ENCODE peak calls at places on chromosomes 1 and 21, in six cellular contexts. Z is IMR-90, I is cardiac fibroblast, X is Caco-2, J is OCI-LY7, P is heart left ventricle. L is an unnamed sample.

GRCh38 chr1:211942583-211942982 is 92.8 kb downstream of the INTS7 start:
- DNase-seq in Z (no peak), I (no peak), X (no peak), P (no peak), J (no peak), L (no peak)

GRCh38 chr1:209768354-209768774 is 12.5 kb downstream of the TRAF3IP3 start:
- DNase-seq in I (no peak), Z (no peak), P (no peak), J (peak), X (no peak), L (no peak)

GRCh38 chr1:29835486-29836273 is 599.4 kb downstream of the PTPRU start:
- DNase-seq in J (no peak), X (no peak), Z (no peak), I (no peak), P (no peak), L (no peak)

GRCh38 chr21:33013618-33014017 is 12.1 kb upstream of the OLIG2 start:
- DNase-seq in P (no peak), I (no peak), Z (no peak), J (no peak), X (no peak), L (no peak)

GRCh38 chr1:247360991-247361721 is 29.5 kb upstream of the ZNF496 start:
- DNase-seq in P (no peak), I (peak), Z (peak), J (no peak), X (no peak), L (no peak)

GRCh38 chr1:165753934-165754333 is 14.7 kb downstream of the TMCO1 start:
- DNase-seq in Z (no peak), I (no peak), X (no peak), P (no peak), J (peak), L (no peak)

GRCh38 chr1:42923367-42924248 is 35.1 kb downstream of the SLC2A1 start:
- DNase-seq in J (no peak), Z (no peak), X (no peak), P (no peak), I (no peak), L (no peak)

GRCh38 chr1:190595438-190595837 is 117.8 kb upstream of the BRINP3 start:
- DNase-seq in I (no peak), P (no peak), J (no peak), X (no peak), Z (no peak), L (no peak)

GRCh38 chr1:226411619-226412018 is 3.7 kb upstream of the PARP1 start:
- DNase-seq in X (no peak), I (no peak), J (no peak), P (no peak), Z (no peak), L (no peak)

GRCh38 chr1:29804181-29804899 is 568.0 kb downstream of the PTPRU start:
- DNase-seq in J (no peak), X (no peak), Z (no peak), P (no peak), I (no peak), L (no peak)

GRCh38 chr21:40923914-40924313 is 77.0 kb upstream of the DSCAM start:
- DNase-seq in I (no peak), P (no peak), J (no peak), X (no peak), Z (no peak), L (no peak)

GRCh38 chr1:26705788-26706237 is 10.0 kb downstream of the ARID1A start:
- DNase-seq in X (no peak), I (peak), P (no peak), J (peak), Z (peak), L (no peak)

GRCh38 chr1:85330711-85331290 is 54.4 kb upstream of the BCL10 start:
- DNase-seq in P (no peak), J (no peak), X (no peak), I (peak), Z (peak), L (no peak)

GRCh38 chr1:13487143-13487868 is 26.5 kb downstream of the LRRC38 start:
- DNase-seq in P (peak), J (peak), I (peak), X (no peak), Z (no peak), L (no peak)

GRCh38 chr1:19682257-19682656 is 17.6 kb downstream of the HTR6 start:
- DNase-seq in X (no peak), J (no peak), P (peak), I (peak), Z (peak), L (no peak)

GRCh38 chr21:28699591-28700259 is 293.0 kb downstream of the LTN1 start:
- DNase-seq in I (no peak), X (no peak), J (no peak), Z (no peak), P (no peak), L (no peak)

GRCh38 chr1:178434899-178435298 is 61.9 kb downstream of the CLEC20A start:
- DNase-seq in P (no peak), I (no peak), X (no peak), Z (no peak), J (no peak), L (no peak)

GRCh38 chr1:115465802-115466363 is 127.8 kb upstream of the NGF start:
- DNase-seq in X (no peak), P (no peak), Z (no peak), I (no peak), J (no peak), L (no peak)

GRCh38 chr1:56788588-56788987 is 30.6 kb downstream of the FYB2 start:
- DNase-seq in Z (no peak), J (no peak), P (no peak), I (peak), X (no peak), L (no peak)

GRCh38 chr1:156421939-156422601 is 53.1 kb downstream of the RHBG start:
- DNase-seq in I (no peak), J (no peak), X (no peak), Z (no peak), P (no peak), L (no peak)

GRCh38 chr21:43345746-43346409 is 81.1 kb downstream of the SIK1 start:
- DNase-seq in Z (peak), X (no peak), I (peak), J (no peak), P (no peak), L (no peak)

GRCh38 chr1:94698759-94699502 is 121.2 kb upstream of the SLC44A3 start:
- DNase-seq in J (no peak), X (no peak), Z (peak), P (no peak), I (peak), L (no peak)
- TF ChIP-seq CTCF in J (no peak), X (no peak), Z (no peak), P (no peak), I (no peak), L (no peak)

GRCh38 chr1:59819566-59820438 is 5.1 kb downstream of the HOOK1 start:
- DNase-seq in X (no peak), J (no peak), Z (no peak), I (no peak), P (no peak), L (no peak)
- TF ChIP-seq CTCF in X (no peak), J (no peak), Z (no peak), I (no peak), P (no peak), L (no peak)

GRCh38 chr1:46130144-46130543 is 2.3 kb downstream of the PIK3R3 start:
- DNase-seq in Z (no peak), J (peak), P (no peak), I (no peak), X (no peak), L (no peak)
- TF ChIP-seq CTCF in Z (no peak), J (peak), P (no peak), I (no peak), X (no peak), L (peak)

GRCh38 chr1:172609528-172609927 is 49.4 kb upstream of the FASLG start:
- DNase-seq in Z (no peak), P (no peak), X (no peak), J (peak), I (peak), L (no peak)
- TF ChIP-seq CTCF in Z (peak), P (peak), X (peak), J (peak), I (peak), L (peak)

GRCh38 chr21:31457675-31458074 is 113.6 kb upstream of the TIAM1 start:
- DNase-seq in Z (no peak), P (no peak), X (no peak), I (no peak), J (no peak), L (no peak)
- TF ChIP-seq CTCF in Z (no peak), P (no peak), X (peak), I (no peak), J (peak), L (peak)

GRCh38 chr1:60425528-60425927 is 352.0 kb upstream of the C1orf87 start:
- DNase-seq in P (no peak), X (no peak), Z (no peak), I (peak), J (peak), L (no peak)
- TF ChIP-seq CTCF in P (no peak), X (peak), Z (no peak), I (peak), J (peak), L (peak)

DNA sequence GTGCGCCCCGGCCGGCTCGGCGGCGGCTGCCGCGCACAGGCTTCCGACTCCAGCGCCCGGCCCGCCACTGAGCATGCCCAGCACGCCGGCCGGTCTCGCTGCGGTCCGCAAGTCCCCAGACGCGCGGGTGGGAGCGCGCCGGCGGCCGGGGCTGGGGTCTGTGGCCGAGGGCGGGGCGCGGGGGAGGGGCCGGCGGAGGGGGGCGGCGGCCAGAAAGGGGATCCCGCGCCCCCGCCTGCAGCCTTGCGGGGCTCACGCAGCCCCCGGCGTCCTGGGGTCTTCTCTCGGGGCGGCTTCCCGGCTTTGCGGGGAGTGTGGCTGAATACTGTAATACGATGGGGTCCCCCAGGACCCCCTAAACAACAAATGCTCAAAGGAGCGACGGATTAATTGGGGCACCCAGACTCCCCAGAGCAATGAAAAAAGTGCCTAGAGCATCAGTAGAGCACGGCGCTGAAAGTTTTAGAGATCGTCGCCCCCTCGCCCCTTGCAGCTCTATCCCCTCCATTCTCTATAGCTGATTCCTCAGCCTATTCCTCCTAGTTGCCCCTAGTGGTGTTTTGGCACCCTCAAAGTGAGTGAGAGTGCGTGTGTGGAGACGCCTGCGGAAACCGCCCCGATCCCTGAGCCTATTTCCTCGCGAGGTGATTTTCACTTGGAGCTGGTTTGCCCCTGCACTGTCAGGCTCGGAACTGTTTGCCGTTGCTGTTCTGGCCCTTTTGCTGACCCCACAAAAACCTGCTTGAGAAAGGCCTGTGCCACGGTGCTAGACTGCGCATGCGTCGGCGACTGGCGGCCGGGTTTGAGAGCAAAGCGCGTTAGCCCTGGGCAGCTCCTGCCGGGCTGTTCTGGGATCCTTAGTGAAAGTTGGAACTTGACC is at the start of gene VAV3:
- DNase-seq in I (peak), X (no peak), J (peak), P (peak), Z (peak), L (peak)
- TF ChIP-seq CTCF in I (peak), X (no peak), J (peak), P (no peak), Z (no peak), L (peak)

DNA sequence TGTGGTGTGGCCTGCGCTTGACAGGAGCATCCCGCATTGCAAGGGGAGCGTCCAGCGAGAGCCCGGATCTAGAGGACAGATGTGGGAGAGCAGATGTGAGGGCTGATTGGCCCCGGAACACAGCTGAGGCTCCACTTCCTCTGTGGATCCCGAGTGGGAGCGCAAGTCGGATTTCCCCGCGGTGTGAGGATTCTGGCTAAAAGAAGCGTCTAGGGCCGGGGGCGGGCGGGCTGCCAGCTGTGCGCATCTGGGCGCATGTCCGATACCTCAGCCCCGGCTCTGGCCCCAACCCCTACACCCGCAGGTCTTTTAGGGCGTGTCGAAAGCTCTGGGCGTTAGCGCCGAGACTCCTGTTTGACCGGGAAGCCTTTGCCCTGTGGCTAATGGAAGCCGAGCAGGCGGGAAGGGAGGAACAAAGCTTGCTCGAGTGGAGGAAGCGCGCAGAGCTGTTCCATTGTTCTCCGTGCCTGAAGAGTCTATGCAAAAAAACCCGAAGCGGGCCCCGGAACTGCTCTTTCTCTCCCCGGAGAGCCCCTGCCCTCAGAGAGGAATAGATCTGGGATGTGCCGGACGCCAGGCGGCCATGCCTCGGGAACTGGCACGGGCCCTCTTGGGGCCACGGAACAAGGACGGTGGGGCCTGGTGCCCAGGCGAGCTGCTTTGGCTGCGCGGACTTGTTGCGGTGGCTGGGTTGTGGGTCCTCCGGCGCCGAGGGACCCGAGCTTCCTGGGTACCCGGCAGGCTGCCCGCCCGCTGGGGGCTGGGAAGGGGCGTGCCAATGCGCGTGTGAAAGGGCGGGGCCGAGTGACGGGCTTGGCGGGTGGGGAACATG is 111.1 kb downstream of the NAV1 start:
- DNase-seq in P (peak), I (peak), J (no peak), Z (peak), X (peak), L (peak)
- TF ChIP-seq CTCF in P (no peak), I (no peak), J (no peak), Z (no peak), X (no peak), L (no peak)

GRCh38 chr1:23344111-23344986 is at the start of gene HNRNPR:
- DNase-seq in Z (peak), J (peak), I (peak), X (peak), P (peak), L (peak)
- TF ChIP-seq CTCF in Z (no peak), J (no peak), I (no peak), X (no peak), P (no peak), L (no peak)

L was measured in progenitor cell of endocrine pancreas.